ENCODE peak calls at places on chromosomes 16 and 17, in seven cellular contexts. L, T, C, Q, S, A and U are unnamed samples.

GRCh38 chr17:42180411-42180921 is 476 bp downstream of the KCNH4 start:
- DNase-seq in C (no peak), Q (no peak), L (no peak), S (peak; percentile 82), T (no peak), A (no peak), U (no peak)

GRCh38 chr17:77208217-77208808 is 67.5 kb downstream of the SEC14L1 start:
- DNase-seq in T (peak; percentile 37), Q (peak; percentile 82), L (no peak), C (peak; percentile 84), S (peak; percentile 68), A (peak; percentile 50), U (no peak)

GRCh38 chr17:42883802-42884553 is 16.6 kb upstream of the G6PC1 start:
- DNase-seq in L (no peak), C (no peak), A (no peak), T (no peak), Q (no peak), S (no peak), U (no peak)

GRCh38 chr17:34816806-34817205 is 144.5 kb downstream of the CCT6B start:
- DNase-seq in A (no peak), S (peak; percentile 74), C (no peak), L (no peak), Q (no peak), T (no peak), U (no peak)

GRCh38 chr17:1438593-1439083 is 17.4 kb downstream of the CRK start:
- DNase-seq in T (no peak), A (peak; percentile 55), Q (peak; percentile 88), S (no peak), C (peak; percentile 68), L (no peak), U (no peak)

GRCh38 chr16:35186045-35186759 is 1726.8 kb downstream of the TP53TG3F start:
- DNase-seq in T (no peak), C (no peak), Q (no peak), L (no peak), S (no peak), A (no peak), U (peak; percentile 79)

GRCh38 chr16:4032768-4033167 is 83.5 kb downstream of the ADCY9 start:
- DNase-seq in C (no peak), A (peak; percentile 16), Q (peak; percentile 58), L (no peak), T (peak; percentile 89), S (no peak), U (no peak)

GRCh38 chr16:49742428-49743205 is 113.3 kb downstream of the ZNF423 start:
- DNase-seq in A (no peak), L (no peak), Q (no peak), T (no peak), C (no peak), S (no peak), U (no peak)

GRCh38 chr16:1899641-1900451 is 18.4 kb downstream of the HS3ST6 start:
- DNase-seq in Q (no peak), S (no peak), T (no peak), C (no peak), A (no peak), L (no peak), U (peak; percentile 88)

GRCh38 chr17:1750628-1751027 is 8.0 kb downstream of the SERPINF2 start:
- DNase-seq in S (no peak), L (no peak), A (no peak), T (no peak), C (no peak), Q (no peak), U (no peak)

GRCh38 chr16:65776639-65777183 is 589.8 kb upstream of the CDH5 start:
- DNase-seq in Q (no peak), A (no peak), C (no peak), S (no peak), L (no peak), T (no peak), U (no peak)

GRCh38 chr17:57665128-57665527 is 80.0 kb downstream of the CCDC182 start:
- DNase-seq in A (no peak), L (no peak), Q (no peak), C (no peak), S (peak; percentile 70), T (no peak), U (no peak)

GRCh38 chr16:50308237-50308965 is 42.0 kb downstream of the ADCY7 start:
- DNase-seq in Q (no peak), L (no peak), C (no peak), S (no peak), T (peak; percentile 67), A (no peak), U (peak; percentile 79)

GRCh38 chr16:10895053-10895946 is 18.3 kb downstream of the CIITA start:
- DNase-seq in Q (peak; percentile 58), C (peak; percentile 64), S (peak; percentile 96), L (no peak), T (peak; percentile 79), A (peak; percentile 51), U (no peak)

GRCh38 chr16:84048306-84048705 is 5.7 kb upstream of the SLC38A8 start:
- DNase-seq in C (no peak), T (peak; percentile 52), Q (no peak), S (peak; percentile 90), L (no peak), A (no peak), U (no peak)

GRCh38 chr16:70257391-70257790 is 5.7 kb upstream of the EXOSC6 start:
- DNase-seq in Q (no peak), T (no peak), A (peak; percentile 15), C (no peak), S (peak; percentile 57), L (no peak), U (no peak)

GRCh38 chr17:48057626-48058025 is 9.5 kb downstream of the NFE2L1 start:
- DNase-seq in L (no peak), S (peak; percentile 77), Q (no peak), T (no peak), C (no peak), A (no peak), U (no peak)

GRCh38 chr17:50214986-50215730 is 13.7 kb upstream of the COL1A1 start:
- DNase-seq in A (peak; percentile 72), S (no peak), T (no peak), C (peak; percentile 45), L (no peak), Q (peak; percentile 56), U (no peak)

GRCh38 chr16:83967838-83968482 is at the start of gene NECAB2:
- DNase-seq in A (peak; percentile 36), L (no peak), T (no peak), S (peak; percentile 76), Q (peak; percentile 73), C (peak; percentile 79), U (no peak)

GRCh38 chr16:30846649-30847402 is 47.1 kb downstream of the BCL7C start:
- DNase-seq in S (peak; percentile 53), C (no peak), Q (no peak), T (no peak), A (no peak), L (no peak), U (no peak)

GRCh38 chr16:58018803-58019202 is 6.8 kb upstream of the MMP15 start:
- DNase-seq in A (no peak), C (no peak), Q (no peak), S (peak; percentile 90), L (no peak), T (peak; percentile 49), U (no peak)

GRCh38 chr16:87241135-87241771 is 75.9 kb downstream of the C16orf95 start:
- DNase-seq in S (no peak), Q (no peak), A (no peak), C (no peak), T (no peak), L (no peak), U (no peak)

GRCh38 chr17:71163121-71163812 is 957.6 kb upstream of the SOX9 start:
- DNase-seq in A (peak; percentile 72), L (no peak), Q (no peak), S (no peak), T (no peak), C (no peak), U (no peak)

GRCh38 chr17:60146206-60146605 is 3.6 kb upstream of the CA4 start:
- DNase-seq in L (no peak), C (no peak), S (no peak), A (no peak), T (no peak), Q (no peak), U (no peak)

GRCh38 chr17:60148300-60148838 is 1.4 kb upstream of the CA4 start:
- DNase-seq in A (no peak), S (no peak), C (no peak), Q (no peak), L (no peak), T (no peak), U (no peak)

GRCh38 chr17:60147553-60148241 is 2.1 kb upstream of the CA4 start:
- DNase-seq in T (no peak), Q (no peak), C (no peak), S (no peak), L (no peak), A (no peak), U (no peak)

GRCh38 chr17:60142872-60143499 is 6.8 kb upstream of the CA4 start:
- DNase-seq in L (peak; percentile 40), Q (peak; percentile 93), T (peak; percentile 91), S (peak; percentile 99), A (peak; percentile 92), C (peak; percentile 96), U (no peak)

GRCh38 chr17:60145006-60145935 is 4.5 kb upstream of the CA4 start:
- DNase-seq in C (no peak), S (peak; percentile 82), A (peak; percentile 40), L (no peak), Q (peak; percentile 35), T (no peak), U (no peak)
- H3K4me1 ChIP-seq in C (peaks cover 19% of the 10 kb centered on the region), S (peaks cover 9% of the 10 kb centered on the region), A (peaks cover 4% of the 10 kb centered on the region), L (peaks cover 6% of the 10 kb centered on the region), Q (peaks cover 14% of the 10 kb centered on the region), T (no peaks in the 10 kb centered on the region), U (peaks cover 26% of the 10 kb centered on the region)

GRCh38 chr17:78787444-78787843 is 5.4 kb upstream of the CYTH1 start:
- DNase-seq in A (no peak), C (no peak), L (no peak), Q (no peak), T (no peak), S (no peak), U (no peak)
- H3K4me1 ChIP-seq in A (peaks cover 27% of the 10 kb centered on the region), C (peaks cover 36% of the 10 kb centered on the region), L (peaks cover 94% of the 10 kb centered on the region), Q (peaks cover 27% of the 10 kb centered on the region), T (peaks cover 2% of the 10 kb centered on the region), S (no peaks in the 10 kb centered on the region), U (peaks cover 39% of the 10 kb centered on the region)

GRCh38 chr17:81043725-81044427 is 8.9 kb downstream of the BAIAP2 start:
- DNase-seq in Q (no peak), T (no peak), S (peak; percentile 89), A (no peak), L (no peak), C (no peak), U (no peak)
- H3K4me1 ChIP-seq in Q (peaks cover 35% of the 10 kb centered on the region), T (no peaks in the 10 kb centered on the region), S (no peaks in the 10 kb centered on the region), A (no peaks in the 10 kb centered on the region), L (no peaks in the 10 kb centered on the region), C (peaks cover 42% of the 10 kb centered on the region), U (peaks cover 82% of the 10 kb centered on the region)

GRCh38 chr16:24747425-24747824 is 18.0 kb downstream of the TNRC6A start:
- DNase-seq in Q (no peak), C (no peak), T (no peak), L (no peak), A (no peak), S (no peak), U (no peak)

GRCh38 chr16:24753437-24753836 is 24.0 kb downstream of the TNRC6A start:
- DNase-seq in L (no peak), S (no peak), A (no peak), Q (no peak), T (no peak), C (no peak), U (no peak)

GRCh38 chr16:24745791-24746190 is 16.3 kb downstream of the TNRC6A start:
- DNase-seq in C (no peak), Q (no peak), A (no peak), T (no peak), L (no peak), S (no peak), U (no peak)

GRCh38 chr16:24748242-24748641 is 18.8 kb downstream of the TNRC6A start:
- DNase-seq in Q (peak; percentile 93), C (peak; percentile 85), S (no peak), T (no peak), L (no peak), A (peak; percentile 90), U (no peak)
- H3K4me1 ChIP-seq in Q (peaks cover 16% of the 10 kb centered on the region), C (peaks cover 66% of the 10 kb centered on the region), S (no peaks in the 10 kb centered on the region), T (peaks cover 8% of the 10 kb centered on the region), L (peaks cover 70% of the 10 kb centered on the region), A (peaks cover 9% of the 10 kb centered on the region), U (peaks cover 97% of the 10 kb centered on the region)